ENCODE peak calls at places on chromosomes 2 and 18, in six cellular contexts. One of them, this sample, is unnamed.

GRCh38 chr2:109695290-109695689 is 81.1 kb downstream of the SOWAHC start:
- DNase-seq in cardiac muscle cell: no peak
- DNase-seq in iPS DF 6.9: no peak
- DNase-seq in fibroblast of pulmonary artery: no peak
- DNase-seq in Right ventricle myocardium superior: no peak
- DNase-seq in NCI-H1436 treated with DMSO at 0.1 percent for 48 hours: no peak
- DNase-seq in this sample: no peak

GRCh38 chr2:223469270-223470057 is 132.7 kb downstream of the SCG2 start:
- DNase-seq in cardiac muscle cell: no peak
- DNase-seq in iPS DF 6.9: no peak
- DNase-seq in fibroblast of pulmonary artery: peak; percentile 76
- DNase-seq in Right ventricle myocardium superior: peak; percentile 63
- DNase-seq in NCI-H1436 treated with DMSO at 0.1 percent for 48 hours: no peak
- DNase-seq in this sample: peak; percentile 69

GRCh38 chr2:12046641-12047040 is 300.2 kb downstream of the LPIN1 start:
- DNase-seq in cardiac muscle cell: no peak
- DNase-seq in iPS DF 6.9: no peak
- DNase-seq in fibroblast of pulmonary artery: peak; percentile 55
- DNase-seq in Right ventricle myocardium superior: no peak
- DNase-seq in NCI-H1436 treated with DMSO at 0.1 percent for 48 hours: no peak
- DNase-seq in this sample: no peak

GRCh38 chr2:127762846-127763245 is 48.1 kb downstream of the WDR33 start:
- DNase-seq in cardiac muscle cell: no peak
- DNase-seq in iPS DF 6.9: no peak
- DNase-seq in fibroblast of pulmonary artery: peak; percentile 17
- DNase-seq in Right ventricle myocardium superior: no peak
- DNase-seq in NCI-H1436 treated with DMSO at 0.1 percent for 48 hours: no peak
- DNase-seq in this sample: no peak

GRCh38 chr2:235129856-235130255 is 178.0 kb downstream of the SH3BP4 start:
- DNase-seq in cardiac muscle cell: no peak
- DNase-seq in iPS DF 6.9: no peak
- DNase-seq in fibroblast of pulmonary artery: peak; percentile 17
- DNase-seq in Right ventricle myocardium superior: no peak
- DNase-seq in NCI-H1436 treated with DMSO at 0.1 percent for 48 hours: no peak
- DNase-seq in this sample: no peak

GRCh38 chr2:88540346-88540745 is 86.9 kb downstream of the EIF2AK3 start:
- DNase-seq in cardiac muscle cell: no peak
- DNase-seq in iPS DF 6.9: no peak
- DNase-seq in fibroblast of pulmonary artery: peak; percentile 69
- DNase-seq in Right ventricle myocardium superior: no peak
- DNase-seq in NCI-H1436 treated with DMSO at 0.1 percent for 48 hours: no peak
- DNase-seq in this sample: no peak

GRCh38 chr2:22078701-22079100 is 954.9 kb downstream of the TDRD15 start:
- DNase-seq in cardiac muscle cell: no peak
- DNase-seq in iPS DF 6.9: peak; percentile 2
- DNase-seq in fibroblast of pulmonary artery: no peak
- DNase-seq in Right ventricle myocardium superior: no peak
- DNase-seq in NCI-H1436 treated with DMSO at 0.1 percent for 48 hours: no peak
- DNase-seq in this sample: no peak

GRCh38 chr18:54296017-54296416 is 26.7 kb downstream of the POLI start:
- DNase-seq in cardiac muscle cell: peak; percentile 49
- DNase-seq in iPS DF 6.9: no peak
- DNase-seq in fibroblast of pulmonary artery: peak; percentile 46
- DNase-seq in Right ventricle myocardium superior: no peak
- DNase-seq in NCI-H1436 treated with DMSO at 0.1 percent for 48 hours: no peak
- DNase-seq in this sample: no peak

GRCh38 chr2:54386993-54387590 is 69.0 kb upstream of the SPTBN1 start:
- DNase-seq in cardiac muscle cell: no peak
- DNase-seq in iPS DF 6.9: no peak
- DNase-seq in fibroblast of pulmonary artery: peak; percentile 77
- DNase-seq in Right ventricle myocardium superior: peak; percentile 67
- DNase-seq in NCI-H1436 treated with DMSO at 0.1 percent for 48 hours: no peak
- DNase-seq in this sample: peak; percentile 68

GRCh38 chr2:98518106-98518505 is 73.4 kb downstream of the INPP4A start:
- DNase-seq in cardiac muscle cell: no peak
- DNase-seq in iPS DF 6.9: no peak
- DNase-seq in fibroblast of pulmonary artery: peak; percentile 46
- DNase-seq in Right ventricle myocardium superior: no peak
- DNase-seq in NCI-H1436 treated with DMSO at 0.1 percent for 48 hours: no peak
- DNase-seq in this sample: no peak

GRCh38 chr2:144198116-144198515 is 321.8 kb downstream of the ZEB2 start:
- DNase-seq in cardiac muscle cell: no peak
- DNase-seq in iPS DF 6.9: no peak
- DNase-seq in fibroblast of pulmonary artery: peak; percentile 62
- DNase-seq in Right ventricle myocardium superior: no peak
- DNase-seq in NCI-H1436 treated with DMSO at 0.1 percent for 48 hours: no peak
- DNase-seq in this sample: no peak

GRCh38 chr2:105569616-105570015 is 170.8 kb upstream of the FHL2 start:
- DNase-seq in cardiac muscle cell: no peak
- DNase-seq in iPS DF 6.9: no peak
- DNase-seq in fibroblast of pulmonary artery: no peak
- DNase-seq in Right ventricle myocardium superior: no peak
- DNase-seq in NCI-H1436 treated with DMSO at 0.1 percent for 48 hours: no peak
- DNase-seq in this sample: no peak